ENCODE peak calls at places on chromosome 19, in ten cellular contexts. Y is transverse colon; Z is PC-9; R is body of pancreas; V is fibroblast of lung; K is upper lobe of right lung; H is CD8-positive, alpha-beta T cell; B is stomach; D is CD4-positive, alpha-beta memory T cell; O is dorsolateral prefrontal cortex. G is an unnamed sample.

GRCh38 chr19:7832781-7833180 is 2.8 kb downstream of the EVI5L start:
- DNase-seq in R (no peak), K (no peak), H (no peak), Z (no peak), B (no peak), V (no peak), O (no peak), Y (no peak), D (no peak), G (no peak)

GRCh38 chr19:44807652-44808462 is 1.0 kb upstream of the BCAM start:
- DNase-seq in B (peak; percentile 59), D (no peak), V (peak; percentile 60), R (peak; percentile 74), K (peak; percentile 86), H (no peak), Z (peak; percentile 94), O (no peak), Y (peak; percentile 40), G (peak; percentile 65)

GRCh38 chr19:53864308-53864836 is 3.3 kb upstream of the MYADM start:
- DNase-seq in H (no peak), K (no peak), V (no peak), Y (peak; percentile 55), B (peak; percentile 60), O (no peak), R (peak; percentile 67), Z (no peak), D (no peak), G (no peak)

GRCh38 chr19:7654401-7654800 is 14.4 kb upstream of the RETN start:
- DNase-seq in Y (no peak), B (no peak), V (no peak), D (no peak), Z (no peak), H (no peak), R (no peak), O (no peak), K (no peak), G (no peak)

GRCh38 chr19:30920238-30920637 is 429.0 kb downstream of the TSHZ3 start:
- DNase-seq in D (no peak), V (no peak), R (no peak), O (no peak), B (no peak), Z (no peak), H (no peak), Y (no peak), K (no peak), G (no peak)

GRCh38 chr19:39014037-39014436 is 18.3 kb downstream of the FBXO27 start:
- DNase-seq in V (no peak), H (no peak), Z (no peak), O (peak; percentile 57), Y (no peak), K (no peak), R (no peak), D (no peak), B (no peak), G (no peak)

GRCh38 chr19:13764101-13764807 is at the start of gene MRI1:
- DNase-seq in Z (peak; percentile 72), D (peak; percentile 44), H (no peak), V (peak; percentile 66), R (peak; percentile 81), O (peak; percentile 85), K (peak; percentile 88), Y (peak; percentile 83), B (peak; percentile 82), G (peak; percentile 94)

GRCh38 chr19:30148039-30148438 is 206.0 kb downstream of the URI1 start:
- DNase-seq in H (no peak), O (no peak), D (no peak), Z (no peak), R (no peak), K (no peak), B (no peak), V (no peak), Y (no peak), G (no peak)

GRCh38 chr19:7191946-7192691 is 102.1 kb downstream of the INSR start:
- DNase-seq in B (no peak), Z (no peak), K (no peak), D (peak; percentile 61), V (no peak), R (no peak), H (peak; percentile 8), Y (peak; percentile 19), O (no peak), G (peak; percentile 37)

GRCh38 chr19:7063339-7063738 is 4.9 kb upstream of the MBD3L3 start:
- DNase-seq in D (no peak), V (no peak), H (no peak), K (no peak), O (no peak), Y (no peak), R (no peak), B (no peak), Z (no peak), G (no peak)

DNA sequence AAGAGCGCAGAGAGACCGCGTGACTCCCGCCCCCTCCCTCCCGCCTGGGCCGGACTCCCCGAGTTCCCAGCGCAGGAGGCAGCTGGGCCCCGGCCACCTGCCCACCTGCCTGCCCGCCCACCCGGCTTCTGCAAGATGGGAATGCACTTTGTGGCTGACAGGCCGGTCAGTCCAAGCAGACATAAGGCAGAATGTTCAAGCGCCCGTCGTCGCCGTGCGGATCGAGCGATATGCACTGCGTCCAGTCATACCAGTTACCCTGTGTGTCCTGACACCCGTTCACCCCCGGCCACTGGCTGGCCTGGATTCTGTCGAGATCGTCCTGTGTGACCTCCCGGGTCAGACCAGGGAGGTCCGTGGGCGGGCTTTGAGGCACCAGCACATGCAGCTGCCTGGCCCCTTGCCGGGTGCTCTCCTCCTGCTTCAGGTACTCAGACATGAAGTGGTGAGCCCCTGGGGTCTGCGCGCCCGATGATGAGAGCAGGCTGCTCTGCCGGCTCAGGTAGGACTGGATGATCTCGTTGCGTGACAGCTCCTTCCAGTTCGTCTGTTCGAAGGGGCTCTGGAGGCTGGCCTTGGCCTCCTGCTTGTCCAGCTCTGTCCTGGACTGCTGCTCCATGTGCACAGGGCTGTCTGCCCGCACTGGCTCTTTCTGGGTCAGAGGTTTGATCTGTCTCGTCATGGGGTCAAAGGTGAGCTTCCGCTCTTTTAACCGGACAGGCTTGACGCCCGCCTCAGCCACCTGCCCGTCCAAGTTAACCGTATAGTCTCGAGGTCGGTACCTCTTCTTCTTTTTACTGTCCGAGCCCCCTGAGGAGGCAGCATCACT is 3.9 kb upstream of the SLC35E1 start:
- DNase-seq in O (no peak), H (no peak), D (no peak), K (no peak), V (no peak), Z (no peak), B (no peak), R (no peak), Y (no peak), G (peak; percentile 59)
- H3K27ac ChIP-seq in O (no peak overlapping the region), H (no peak overlapping the region), D (no peak overlapping the region), K (no peak overlapping the region), V (no peak overlapping the region), Z (no peak overlapping the region), B (no peak overlapping the region), R (no peak overlapping the region), Y (no peak overlapping the region), G (no peak overlapping the region)

DNA sequence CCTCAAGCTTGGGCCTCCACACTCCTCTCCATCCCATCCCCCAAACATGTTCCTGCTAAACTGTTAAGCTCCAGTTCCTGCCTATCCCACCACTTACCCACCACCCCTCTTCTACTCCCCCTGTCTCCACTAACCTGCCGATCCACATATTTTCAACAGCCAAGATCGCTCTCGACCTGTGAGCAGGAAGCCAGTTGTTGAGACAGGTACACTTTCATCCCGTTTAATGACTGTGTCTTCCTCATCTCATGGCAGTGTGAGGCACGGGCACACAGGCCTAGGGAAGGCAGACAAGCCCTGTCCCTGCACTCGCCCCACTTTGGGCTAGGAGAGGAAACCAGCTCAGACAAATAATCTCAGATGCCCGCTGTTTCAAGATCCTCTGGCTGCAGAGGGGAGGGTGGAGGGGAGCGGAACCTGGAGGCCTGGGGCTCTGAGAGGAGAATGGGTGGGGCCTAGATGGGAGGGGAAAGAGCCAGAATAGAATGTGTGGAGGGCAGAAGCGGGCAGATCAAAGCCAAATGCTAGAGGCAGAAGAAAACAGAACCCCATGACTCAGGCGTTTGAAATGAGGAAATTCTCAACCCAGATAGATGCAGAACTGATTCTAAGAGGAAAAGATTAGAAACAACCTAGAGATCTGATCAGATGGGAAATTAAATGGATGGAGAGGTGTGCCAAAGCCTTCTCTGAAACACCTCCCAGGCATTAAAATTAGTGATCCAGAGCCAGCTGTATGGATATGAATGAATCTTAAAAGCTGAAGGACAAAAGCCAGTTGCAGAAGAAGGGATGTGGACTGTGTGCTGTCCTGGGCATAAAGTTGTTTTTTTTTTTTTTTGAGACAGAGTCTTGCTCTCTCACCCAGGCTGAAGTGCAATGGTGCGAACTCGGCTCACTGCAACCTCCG is 16.9 kb upstream of the CYP2S1 start:
- DNase-seq in D (peak; percentile 26), V (peak; percentile 83), R (peak; percentile 80), Y (peak; percentile 57), K (peak; percentile 85), Z (peak; percentile 90), O (no peak), H (no peak), B (peak; percentile 62), G (peak; percentile 28)
- H3K27ac ChIP-seq in D (no peak overlapping the region), V (no peak overlapping the region), R (peak overlapping the region; percentile 29), Y (peak overlapping the region; percentile 68), K (peak overlapping the region; percentile 75), Z (peak overlapping the region; percentile 74), O (no peak overlapping the region), H (no peak overlapping the region), B (no peak overlapping the region), G (no peak overlapping the region)

DNA sequence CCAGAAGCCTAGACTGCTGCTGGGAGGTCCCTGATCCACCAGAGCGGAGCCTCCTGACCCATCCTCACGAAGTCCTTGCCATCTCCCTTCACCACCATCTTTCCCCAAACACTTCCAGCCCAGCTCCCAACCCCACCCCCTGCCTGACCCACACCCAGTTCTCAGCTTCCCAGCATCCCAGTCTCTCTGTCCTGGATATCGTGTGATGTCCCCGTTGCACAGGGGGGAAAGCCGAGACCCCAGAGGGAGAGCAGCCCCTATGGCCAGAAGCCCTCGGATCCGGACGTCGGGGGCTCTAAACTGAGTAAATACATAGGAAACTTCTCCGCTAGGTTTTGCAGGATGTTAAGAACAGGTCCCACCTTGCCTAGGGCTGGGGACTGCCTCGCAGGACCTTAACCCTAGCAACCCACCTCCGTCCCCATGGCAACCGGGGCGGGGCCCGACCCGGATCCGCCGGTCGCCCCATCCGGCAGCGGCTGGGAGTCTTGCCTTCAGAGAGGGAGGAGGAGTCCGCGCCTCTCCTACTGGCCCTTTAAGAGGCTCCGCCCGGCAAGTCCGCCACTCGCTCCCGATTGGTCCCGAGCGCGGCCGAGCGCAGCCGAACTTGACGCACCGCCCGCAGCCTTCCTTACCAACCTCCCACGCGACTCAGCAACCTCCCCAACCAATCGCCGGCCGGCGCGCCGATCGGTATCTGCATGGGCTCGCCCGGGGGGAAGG is 451 bp upstream of the HMG20B start:
- DNase-seq in K (peak; percentile 100), H (peak; percentile 99), B (peak; percentile 100), V (peak; percentile 100), Y (peak; percentile 100), Z (peak; percentile 97), D (peak; percentile 98), O (peak; percentile 98), R (peak; percentile 100), G (peak; percentile 100)
- H3K27ac ChIP-seq in K (peak overlapping the region; percentile 45), H (peak overlapping the region; percentile 60), B (peak overlapping the region; percentile 47), V (peak overlapping the region; percentile 88), Y (peak overlapping the region; percentile 61), Z (no peak overlapping the region), D (peak overlapping the region; percentile 44), O (peak overlapping the region; percentile 88), R (no peak overlapping the region), G (no peak overlapping the region)

DNA sequence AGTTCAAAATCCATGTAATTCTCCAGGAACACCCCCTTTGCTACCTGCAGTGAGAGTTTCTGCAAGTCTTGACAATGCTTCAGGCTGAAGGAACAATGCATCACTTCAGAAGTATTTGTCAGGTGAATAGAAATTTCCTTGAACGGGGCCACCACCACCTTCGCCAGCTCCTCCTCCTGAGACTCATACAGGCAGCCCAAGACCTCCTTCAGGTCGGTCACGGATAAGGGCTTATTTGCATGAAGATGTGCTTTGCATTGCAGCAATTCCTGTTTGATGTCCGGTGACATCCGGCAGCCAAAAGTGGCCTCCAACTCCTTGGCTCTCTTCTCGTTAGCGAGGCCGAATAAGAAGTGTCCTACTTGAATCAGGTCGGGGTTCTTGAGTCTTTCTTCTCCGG is 8.4 kb downstream of the NLRP7 start:
- DNase-seq in Z (no peak), D (no peak), R (no peak), Y (no peak), H (no peak), K (no peak), O (no peak), V (no peak), B (no peak), G (no peak)
- H3K27ac ChIP-seq in Z (no peak overlapping the region), D (no peak overlapping the region), R (no peak overlapping the region), Y (no peak overlapping the region), H (no peak overlapping the region), K (no peak overlapping the region), O (no peak overlapping the region), V (no peak overlapping the region), B (no peak overlapping the region), G (no peak overlapping the region)

G was measured in right cardiac atrium.